ENCODE peak calls at places on chromosome 16, in seven cellular contexts. V is AG10803; X is activated T-helper 1 cell treated with Interleukin-2 at 50 U/mL for 16 hours; B is HT1080; Y is activated T-cell treated with anti-CD3 and anti-CD28 coated beads, Interleukin-2, amount 50 U/mL, for 72 hours; W is CD8-positive, alpha-beta memory T cell; O is GDM1. E is an unnamed sample.

GRCh38 chr16:85649411-85649977 is 36.4 kb downstream of the GSE1 start:
- DNase-seq in V (no peak), X (no peak), B (no peak), Y (no peak), W (no peak), O (no peak), E (no peak)

GRCh38 chr16:66906916-66907836 is 11.5 kb downstream of the CDH16 start:
- DNase-seq in V (no peak), X (no peak), B (no peak), Y (no peak), W (no peak), O (no peak), E (no peak)

GRCh38 chr16:1530883-1531637 is 2.4 kb upstream of the TMEM204 start:
- DNase-seq in V (peak), X (no peak), B (no peak), Y (no peak), W (no peak), O (no peak), E (no peak)

GRCh38 chr16:58127033-58127556 is 2.1 kb downstream of the CFAP20 start:
- DNase-seq in V (peak), X (no peak), B (no peak), Y (no peak), W (peak), O (no peak), E (peak)

GRCh38 chr16:66389256-66390175 is 23.0 kb downstream of the CDH5 start:
- DNase-seq in V (no peak), X (no peak), B (no peak), Y (no peak), W (no peak), O (no peak), E (no peak)

GRCh38 chr16:83300326-83300725 is 507.5 kb upstream of the HSBP1 start:
- DNase-seq in V (no peak), X (no peak), B (no peak), Y (no peak), W (no peak), O (no peak), E (peak)

GRCh38 chr16:50204426-50205108 is 51.5 kb downstream of the TENT4B start:
- DNase-seq in V (peak), X (no peak), B (no peak), Y (no peak), W (no peak), O (no peak), E (no peak)

GRCh38 chr16:703406-703805 is 2.2 kb downstream of the FBXL16 start:
- DNase-seq in V (no peak), X (no peak), B (no peak), Y (no peak), W (no peak), O (no peak), E (no peak)

GRCh38 chr16:6888536-6888935 is 444.1 kb upstream of the RBFOX1 start:
- DNase-seq in V (no peak), X (no peak), B (no peak), Y (no peak), W (no peak), O (no peak), E (no peak)

GRCh38 chr16:3623642-3624041 is 12.2 kb upstream of the SLX4 start:
- DNase-seq in V (no peak), X (no peak), B (no peak), Y (no peak), W (no peak), O (no peak), E (no peak)

GRCh38 chr16:24673155-24673554 is 56.3 kb upstream of the TNRC6A start:
- DNase-seq in V (no peak), X (no peak), B (no peak), Y (no peak), W (no peak), O (no peak), E (no peak)

GRCh38 chr16:66878067-66878466 is 2.2 kb upstream of the PDP2 start:
- DNase-seq in V (peak), X (no peak), B (peak), Y (peak), W (no peak), O (no peak), E (no peak)

GRCh38 chr16:3503513-3503912 is 2.7 kb downstream of the CLUAP1 start:
- DNase-seq in V (no peak), X (peak), B (no peak), Y (peak), W (peak), O (no peak), E (no peak)

GRCh38 chr16:24013733-24014645 is 178.2 kb downstream of the PRKCB start:
- DNase-seq in V (no peak), X (peak), B (no peak), Y (peak), W (peak), O (peak), E (peak)

GRCh38 chr16:17470871-17471744 is at the start of gene XYLT1:
- DNase-seq in V (peak), X (peak), B (peak), Y (peak), W (peak), O (peak), E (no peak)

GRCh38 chr16:51500306-51500705 is 349.2 kb upstream of the SALL1 start:
- DNase-seq in V (peak), X (no peak), B (peak), Y (no peak), W (no peak), O (no peak), E (no peak)

GRCh38 chr16:24255446-24256352 is at the start of gene CACNG3:
- DNase-seq in V (peak), X (no peak), B (peak), Y (peak), W (peak), O (peak), E (no peak)

GRCh38 chr16:72442381-72443158 is 270.6 kb upstream of the PMFBP1 start:
- DNase-seq in V (no peak), X (no peak), B (no peak), Y (no peak), W (no peak), O (no peak), E (no peak)

GRCh38 chr16:88983771-88984687 is 7.0 kb upstream of the CBFA2T3 start:
- DNase-seq in V (no peak), X (no peak), B (no peak), Y (no peak), W (no peak), O (no peak), E (no peak)

GRCh38 chr16:57522960-57523359 is 13.4 kb downstream of the CCDC102A start:
- DNase-seq in V (no peak), X (no peak), B (no peak), Y (no peak), W (no peak), O (no peak), E (no peak)

GRCh38 chr16:4514606-4515005 is 24.0 kb downstream of the CDIP1 start:
- DNase-seq in V (no peak), X (no peak), B (no peak), Y (no peak), W (no peak), O (no peak), E (no peak)

GRCh38 chr16:54055864-54056263 is 230.7 kb downstream of the IRX3 start:
- DNase-seq in V (no peak), X (no peak), B (peak), Y (no peak), W (no peak), O (no peak), E (no peak)

GRCh38 chr16:88525663-88525990 is 44.6 kb upstream of the ZC3H18 start:
- DNase-seq in V (no peak), X (no peak), B (no peak), Y (no peak), W (no peak), O (no peak), E (no peak)

GRCh38 chr16:3022697-3023414 is 886 bp downstream of the HCFC1R1 start:
- DNase-seq in V (peak), X (no peak), B (peak), Y (no peak), W (no peak), O (peak), E (no peak)